ENCODE peak calls at places on chromosomes 6 and 20, in six cellular contexts. One of them, this sample, is unnamed.

GRCh38 chr6:167337231-167337630 is 12.3 kb downstream of the TTLL2 start:
- DNase-seq in tibial nerve: no peak
- DNase-seq in foreskin fibroblast: no peak
- DNase-seq in WERI-Rb-1: no peak
- DNase-seq in Peyer's patch: no peak
- DNase-seq in heart left ventricle: no peak
- DNase-seq in this sample: no peak

GRCh38 chr20:607476-607875 is 2.6 kb downstream of the TCF15 start:
- DNase-seq in tibial nerve: no peak
- DNase-seq in foreskin fibroblast: no peak
- DNase-seq in WERI-Rb-1: no peak
- DNase-seq in Peyer's patch: no peak
- DNase-seq in heart left ventricle: no peak
- DNase-seq in this sample: no peak

GRCh38 chr20:15706719-15707118 is 866.5 kb downstream of the KIF16B start:
- DNase-seq in tibial nerve: no peak
- DNase-seq in foreskin fibroblast: peak
- DNase-seq in WERI-Rb-1: no peak
- DNase-seq in Peyer's patch: no peak
- DNase-seq in heart left ventricle: no peak
- DNase-seq in this sample: no peak

GRCh38 chr6:41581381-41581991 is 35.3 kb downstream of the FOXP4 start:
- DNase-seq in tibial nerve: no peak
- DNase-seq in foreskin fibroblast: peak
- DNase-seq in WERI-Rb-1: peak
- DNase-seq in Peyer's patch: no peak
- DNase-seq in heart left ventricle: peak
- DNase-seq in this sample: no peak

GRCh38 chr6:110567957-110568696 is 91.7 kb upstream of the SLC22A16 start:
- DNase-seq in tibial nerve: no peak
- DNase-seq in foreskin fibroblast: no peak
- DNase-seq in WERI-Rb-1: no peak
- DNase-seq in Peyer's patch: peak
- DNase-seq in heart left ventricle: no peak
- DNase-seq in this sample: no peak

GRCh38 chr6:168049681-168050224 is 29.3 kb downstream of the FRMD1 start:
- DNase-seq in tibial nerve: no peak
- DNase-seq in foreskin fibroblast: no peak
- DNase-seq in WERI-Rb-1: no peak
- DNase-seq in Peyer's patch: no peak
- DNase-seq in heart left ventricle: no peak
- DNase-seq in this sample: no peak

GRCh38 chr6:160668589-160668988 is 4.5 kb upstream of the LPA start:
- DNase-seq in tibial nerve: no peak
- DNase-seq in foreskin fibroblast: no peak
- DNase-seq in WERI-Rb-1: no peak
- DNase-seq in Peyer's patch: no peak
- DNase-seq in heart left ventricle: no peak
- DNase-seq in this sample: no peak

GRCh38 chr6:118743744-118744143 is 92.4 kb upstream of the CEP85L start:
- DNase-seq in tibial nerve: no peak
- DNase-seq in foreskin fibroblast: peak
- DNase-seq in WERI-Rb-1: no peak
- DNase-seq in Peyer's patch: no peak
- DNase-seq in heart left ventricle: no peak
- DNase-seq in this sample: peak

GRCh38 chr20:10402938-10403593 is 31.0 kb downstream of the MKKS start:
- DNase-seq in tibial nerve: no peak
- DNase-seq in foreskin fibroblast: no peak
- DNase-seq in WERI-Rb-1: no peak
- DNase-seq in Peyer's patch: no peak
- DNase-seq in heart left ventricle: no peak
- DNase-seq in this sample: no peak

GRCh38 chr20:55057779-55058415 is 582.5 kb downstream of the DOK5 start:
- DNase-seq in tibial nerve: no peak
- DNase-seq in foreskin fibroblast: no peak
- DNase-seq in WERI-Rb-1: no peak
- DNase-seq in Peyer's patch: no peak
- DNase-seq in heart left ventricle: no peak
- DNase-seq in this sample: no peak

GRCh38 chr6:14228571-14228970 is 111.0 kb downstream of the CD83 start:
- DNase-seq in tibial nerve: no peak
- DNase-seq in foreskin fibroblast: peak
- DNase-seq in WERI-Rb-1: no peak
- DNase-seq in Peyer's patch: peak
- DNase-seq in heart left ventricle: no peak
- DNase-seq in this sample: peak

GRCh38 chr6:82080767-82081166 is 166.8 kb downstream of the IBTK start:
- DNase-seq in tibial nerve: no peak
- DNase-seq in foreskin fibroblast: no peak
- DNase-seq in WERI-Rb-1: no peak
- DNase-seq in Peyer's patch: no peak
- DNase-seq in heart left ventricle: no peak
- DNase-seq in this sample: no peak

GRCh38 chr20:25341716-25342680 is 48.6 kb downstream of the ABHD12 start:
- DNase-seq in tibial nerve: no peak
- DNase-seq in foreskin fibroblast: no peak
- DNase-seq in WERI-Rb-1: no peak
- DNase-seq in Peyer's patch: no peak
- DNase-seq in heart left ventricle: no peak
- DNase-seq in this sample: no peak

GRCh38 chr6:75546401-75546800 is 52.8 kb upstream of the FILIP1 start:
- DNase-seq in tibial nerve: no peak
- DNase-seq in foreskin fibroblast: peak
- DNase-seq in WERI-Rb-1: no peak
- DNase-seq in Peyer's patch: no peak
- DNase-seq in heart left ventricle: no peak
- DNase-seq in this sample: peak

GRCh38 chr6:73798592-73798991 is 102.6 kb downstream of the CD109 start:
- DNase-seq in tibial nerve: peak
- DNase-seq in foreskin fibroblast: peak
- DNase-seq in WERI-Rb-1: no peak
- DNase-seq in Peyer's patch: no peak
- DNase-seq in heart left ventricle: peak
- DNase-seq in this sample: peak

GRCh38 chr6:30135147-30135546 is 793 bp upstream of the TRIM40 start:
- DNase-seq in tibial nerve: no peak
- DNase-seq in foreskin fibroblast: no peak
- DNase-seq in WERI-Rb-1: no peak
- DNase-seq in Peyer's patch: no peak
- DNase-seq in heart left ventricle: no peak
- DNase-seq in this sample: no peak

GRCh38 chr20:9160341-9160740 is 91.5 kb downstream of the PLCB4 start:
- DNase-seq in tibial nerve: no peak
- DNase-seq in foreskin fibroblast: no peak
- DNase-seq in WERI-Rb-1: no peak
- DNase-seq in Peyer's patch: no peak
- DNase-seq in heart left ventricle: no peak
- DNase-seq in this sample: no peak

GRCh38 chr6:136772685-136773472 is 19.4 kb downstream of the MAP3K5 start:
- DNase-seq in tibial nerve: peak
- DNase-seq in foreskin fibroblast: no peak
- DNase-seq in WERI-Rb-1: no peak
- DNase-seq in Peyer's patch: no peak
- DNase-seq in heart left ventricle: peak
- DNase-seq in this sample: no peak

GRCh38 chr6:28757429-28758045 is 166.2 kb downstream of the TRIM27 start:
- DNase-seq in tibial nerve: no peak
- DNase-seq in foreskin fibroblast: no peak
- DNase-seq in WERI-Rb-1: no peak
- DNase-seq in Peyer's patch: no peak
- DNase-seq in heart left ventricle: no peak
- DNase-seq in this sample: no peak

GRCh38 chr20:23267909-23268308 is 82.7 kb upstream of the NXT1 start:
- DNase-seq in tibial nerve: no peak
- DNase-seq in foreskin fibroblast: no peak
- DNase-seq in WERI-Rb-1: no peak
- DNase-seq in Peyer's patch: no peak
- DNase-seq in heart left ventricle: no peak
- DNase-seq in this sample: no peak

GRCh38 chr6:148329568-148330299 is 12.9 kb upstream of the SASH1 start:
- DNase-seq in tibial nerve: no peak
- DNase-seq in foreskin fibroblast: peak
- DNase-seq in WERI-Rb-1: no peak
- DNase-seq in Peyer's patch: no peak
- DNase-seq in heart left ventricle: no peak
- DNase-seq in this sample: no peak

GRCh38 chr6:168305091-168305749 is 14.4 kb downstream of the DACT2 start:
- DNase-seq in tibial nerve: no peak
- DNase-seq in foreskin fibroblast: no peak
- DNase-seq in WERI-Rb-1: no peak
- DNase-seq in Peyer's patch: no peak
- DNase-seq in heart left ventricle: no peak
- DNase-seq in this sample: no peak

GRCh38 chr20:36542516-36543186 is 1.3 kb downstream of the MYL9 start:
- DNase-seq in tibial nerve: no peak
- DNase-seq in foreskin fibroblast: no peak
- DNase-seq in WERI-Rb-1: no peak
- DNase-seq in Peyer's patch: no peak
- DNase-seq in heart left ventricle: no peak
- DNase-seq in this sample: no peak

GRCh38 chr20:36541227-36542018 is at the start of gene MYL9:
- DNase-seq in tibial nerve: peak
- DNase-seq in foreskin fibroblast: peak
- DNase-seq in WERI-Rb-1: no peak
- DNase-seq in Peyer's patch: peak
- DNase-seq in heart left ventricle: peak
- DNase-seq in this sample: no peak

GRCh38 chr20:36542019-36542488 is 735 bp downstream of the MYL9 start:
- DNase-seq in tibial nerve: peak
- DNase-seq in foreskin fibroblast: peak
- DNase-seq in WERI-Rb-1: peak
- DNase-seq in Peyer's patch: no peak
- DNase-seq in heart left ventricle: peak
- DNase-seq in this sample: no peak

GRCh38 chr20:36538026-36538764 is 3.1 kb upstream of the MYL9 start:
- DNase-seq in tibial nerve: no peak
- DNase-seq in foreskin fibroblast: peak
- DNase-seq in WERI-Rb-1: no peak
- DNase-seq in Peyer's patch: no peak
- DNase-seq in heart left ventricle: no peak
- DNase-seq in this sample: no peak

GRCh38 chr20:36540551-36541211 is 638 bp upstream of the MYL9 start:
- DNase-seq in tibial nerve: no peak
- DNase-seq in foreskin fibroblast: no peak
- DNase-seq in WERI-Rb-1: no peak
- DNase-seq in Peyer's patch: no peak
- DNase-seq in heart left ventricle: no peak
- DNase-seq in this sample: no peak
- H3K4me3 ChIP-seq in tibial nerve: peak
- H3K4me3 ChIP-seq in foreskin fibroblast: peak
- H3K4me3 ChIP-seq in WERI-Rb-1: no peak
- H3K4me3 ChIP-seq in Peyer's patch: peak
- H3K4me3 ChIP-seq in heart left ventricle: peak
- H3K4me3 ChIP-seq in this sample: peak

GRCh38 chr20:45094864-45095574 is 5.9 kb downstream of the KCNS1 start:
- DNase-seq in tibial nerve: no peak
- DNase-seq in foreskin fibroblast: no peak
- DNase-seq in WERI-Rb-1: no peak
- DNase-seq in Peyer's patch: no peak
- DNase-seq in heart left ventricle: no peak
- DNase-seq in this sample: no peak
- TF ChIP-seq CTCF in tibial nerve: no peak
- TF ChIP-seq CTCF in foreskin fibroblast: no peak
- TF ChIP-seq CTCF in WERI-Rb-1: no peak
- TF ChIP-seq CTCF in Peyer's patch: no peak
- TF ChIP-seq CTCF in heart left ventricle: no peak
- TF ChIP-seq CTCF in this sample: no peak

DNA sequence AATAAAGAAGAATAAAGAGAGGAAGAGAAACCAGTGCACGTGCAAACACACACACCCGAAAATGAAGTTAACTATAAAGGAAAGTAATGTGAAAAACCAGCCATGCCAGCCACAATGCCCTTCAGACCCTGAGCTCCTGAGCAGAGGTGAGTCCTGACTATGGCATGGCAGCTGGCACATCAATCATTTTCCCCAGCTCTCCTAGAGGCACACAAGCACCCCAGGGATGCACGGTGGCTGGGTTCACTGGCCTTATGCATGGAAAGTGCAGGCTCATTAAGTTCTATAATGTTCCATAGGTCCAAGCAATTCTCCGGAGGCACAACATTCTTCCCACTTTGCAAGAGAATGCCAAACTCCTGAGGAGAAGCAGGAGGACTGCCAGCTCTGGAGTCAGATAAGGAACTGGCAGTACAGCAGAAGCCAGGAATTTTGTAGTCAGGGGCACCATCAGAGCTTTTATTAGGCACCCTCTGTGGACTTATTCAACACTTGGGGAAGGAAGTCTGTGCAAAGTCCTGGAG is 175.0 kb upstream of the PRDM1 start:
- DNase-seq in tibial nerve: no peak
- DNase-seq in foreskin fibroblast: no peak
- DNase-seq in WERI-Rb-1: no peak
- DNase-seq in Peyer's patch: no peak
- DNase-seq in heart left ventricle: no peak
- DNase-seq in this sample: no peak
- H3K4me3 ChIP-seq in tibial nerve: no peak
- H3K4me3 ChIP-seq in foreskin fibroblast: no peak
- H3K4me3 ChIP-seq in WERI-Rb-1: no peak
- H3K4me3 ChIP-seq in Peyer's patch: no peak
- H3K4me3 ChIP-seq in heart left ventricle: no peak
- H3K4me3 ChIP-seq in this sample: no peak

GRCh38 chr6:5995705-5996686 is 10.7 kb downstream of the NRN1 start:
- DNase-seq in tibial nerve: peak
- DNase-seq in foreskin fibroblast: peak
- DNase-seq in WERI-Rb-1: peak
- DNase-seq in Peyer's patch: no peak
- DNase-seq in heart left ventricle: peak
- DNase-seq in this sample: no peak
- TF ChIP-seq CTCF in tibial nerve: no peak
- TF ChIP-seq CTCF in foreskin fibroblast: peak
- TF ChIP-seq CTCF in WERI-Rb-1: peak
- TF ChIP-seq CTCF in Peyer's patch: no peak
- TF ChIP-seq CTCF in heart left ventricle: peak
- TF ChIP-seq CTCF in this sample: peak

GRCh38 chr6:72182337-72183246 is 296.2 kb downstream of the RIMS1 start:
- DNase-seq in tibial nerve: no peak
- DNase-seq in foreskin fibroblast: peak
- DNase-seq in WERI-Rb-1: peak
- DNase-seq in Peyer's patch: no peak
- DNase-seq in heart left ventricle: no peak
- DNase-seq in this sample: no peak
- H3K4me3 ChIP-seq in tibial nerve: peak
- H3K4me3 ChIP-seq in foreskin fibroblast: peak
- H3K4me3 ChIP-seq in WERI-Rb-1: peak
- H3K4me3 ChIP-seq in Peyer's patch: peak
- H3K4me3 ChIP-seq in heart left ventricle: peak
- H3K4me3 ChIP-seq in this sample: peak

GRCh38 chr6:33410050-33410710 is 634 bp upstream of the PHF1 start:
- DNase-seq in tibial nerve: peak
- DNase-seq in foreskin fibroblast: peak
- DNase-seq in WERI-Rb-1: peak
- DNase-seq in Peyer's patch: peak
- DNase-seq in heart left ventricle: peak
- DNase-seq in this sample: peak
- TF ChIP-seq CTCF in tibial nerve: peak
- TF ChIP-seq CTCF in foreskin fibroblast: no peak
- TF ChIP-seq CTCF in WERI-Rb-1: no peak
- TF ChIP-seq CTCF in Peyer's patch: no peak
- TF ChIP-seq CTCF in heart left ventricle: no peak
- TF ChIP-seq CTCF in this sample: no peak

GRCh38 chr20:56350842-56351241 is 7.9 kb upstream of the FAM210B start:
- DNase-seq in tibial nerve: no peak
- DNase-seq in foreskin fibroblast: peak
- DNase-seq in WERI-Rb-1: no peak
- DNase-seq in Peyer's patch: no peak
- DNase-seq in heart left ventricle: no peak
- DNase-seq in this sample: no peak
- H3K4me3 ChIP-seq in tibial nerve: no peak
- H3K4me3 ChIP-seq in foreskin fibroblast: no peak
- H3K4me3 ChIP-seq in WERI-Rb-1: no peak
- H3K4me3 ChIP-seq in Peyer's patch: no peak
- H3K4me3 ChIP-seq in heart left ventricle: no peak
- H3K4me3 ChIP-seq in this sample: no peak

This sample was measured in HFF-Myc.